ENCODE peak calls at places on chromosomes 12 and 14, in ten cellular contexts. D is NCI-H1105 treated with DMSO at 0.1 percent for 48 hours; V is body of pancreas; M is stimulated activated CD4-positive, alpha-beta T cell treated with anti-CD3 and anti-CD28 coated beads, Interleukin-4, amount 100 ng/mL, for 4 hours; Z is psoas muscle; P is aorta; K is frontal cortex; B is endothelial cell; A is tibial nerve; U is DMS79. I is an unnamed sample.

GRCh38 chr12:90899456-90900182 is 55.4 kb downstream of the CCER1 start:
- DNase-seq in D (no peak), V (no peak), M (no peak), Z (no peak), P (no peak), K (no peak), B (no peak), A (no peak), U (no peak), I (no peak)

GRCh38 chr12:103268831-103269514 is 226.8 kb downstream of the C12orf42 start:
- DNase-seq in D (peak; percentile 100), V (no peak), M (no peak), Z (no peak), P (no peak), K (no peak), B (no peak), A (no peak), U (peak; percentile 98), I (no peak)

GRCh38 chr12:17108877-17109520 is 503.0 kb upstream of the LMO3 start:
- DNase-seq in D (peak; percentile 90), V (no peak), M (no peak), Z (no peak), P (no peak), K (no peak), B (no peak), A (no peak), U (peak; percentile 34), I (no peak)

GRCh38 chr14:57609313-57609712 is 115.7 kb upstream of the CCDC198 start:
- DNase-seq in D (no peak), V (no peak), M (no peak), Z (no peak), P (no peak), K (no peak), B (no peak), A (no peak), U (no peak), I (no peak)

GRCh38 chr14:88559852-88560251 is 3.0 kb upstream of the ZC3H14 start:
- DNase-seq in D (peak; percentile 38), V (no peak), M (no peak), Z (no peak), P (no peak), K (no peak), B (no peak), A (no peak), U (peak; percentile 55), I (no peak)

GRCh38 chr12:1660304-1661187 is 30.3 kb upstream of the ADIPOR2 start:
- DNase-seq in D (no peak), V (peak; percentile 98), M (peak; percentile 29), Z (peak; percentile 66), P (no peak), K (no peak), B (no peak), A (peak; percentile 84), U (no peak), I (peak; percentile 14)

GRCh38 chr14:46818147-46818546 is 166.6 kb upstream of the RPL10L start:
- DNase-seq in D (peak; percentile 42), V (no peak), M (no peak), Z (no peak), P (no peak), K (no peak), B (no peak), A (no peak), U (peak; percentile 70), I (no peak)

GRCh38 chr12:108356902-108357806 is 18.0 kb upstream of the CMKLR1 start:
- DNase-seq in D (no peak), V (no peak), M (no peak), Z (no peak), P (no peak), K (no peak), B (no peak), A (no peak), U (no peak), I (no peak)

GRCh38 chr12:93762059-93762719 is 85.0 kb downstream of the CRADD start:
- DNase-seq in D (no peak), V (no peak), M (no peak), Z (no peak), P (no peak), K (no peak), B (no peak), A (no peak), U (no peak), I (no peak)

GRCh38 chr12:28781671-28782652 is 367.1 kb upstream of the FAR2 start:
- DNase-seq in D (no peak), V (no peak), M (no peak), Z (no peak), P (no peak), K (no peak), B (peak; percentile 7), A (no peak), U (no peak), I (no peak)

GRCh38 chr14:100340454-100340813 is 17.3 kb downstream of the SLC25A47 start:
- DNase-seq in D (no peak), V (no peak), M (no peak), Z (no peak), P (no peak), K (no peak), B (no peak), A (no peak), U (no peak), I (no peak)

GRCh38 chr12:131003036-131003435 is 49.3 kb downstream of the ADGRD1 start:
- DNase-seq in D (no peak), V (no peak), M (no peak), Z (no peak), P (no peak), K (no peak), B (no peak), A (no peak), U (no peak), I (no peak)

GRCh38 chr14:79573486-79573885 is 637.8 kb downstream of the DIO2 start:
- DNase-seq in D (no peak), V (no peak), M (no peak), Z (no peak), P (no peak), K (no peak), B (no peak), A (no peak), U (peak; percentile 20), I (no peak)

GRCh38 chr12:48786591-48787544 is 2.0 kb downstream of the ADCY6 start:
- DNase-seq in D (no peak), V (no peak), M (no peak), Z (no peak), P (peak; percentile 66), K (no peak), B (no peak), A (no peak), U (no peak), I (no peak)

GRCh38 chr14:52473557-52473956 is 78.7 kb downstream of the TXNDC16 start:
- DNase-seq in D (peak; percentile 41), V (no peak), M (no peak), Z (no peak), P (no peak), K (no peak), B (no peak), A (no peak), U (no peak), I (no peak)

GRCh38 chr12:75838309-75838708 is 193.3 kb downstream of the PHLDA1 start:
- DNase-seq in D (no peak), V (no peak), M (no peak), Z (no peak), P (no peak), K (no peak), B (no peak), A (no peak), U (no peak), I (no peak)

GRCh38 chr12:89492883-89493282 is 31.7 kb downstream of the GALNT4 start:
- DNase-seq in D (no peak), V (no peak), M (no peak), Z (no peak), P (no peak), K (no peak), B (no peak), A (no peak), U (no peak), I (no peak)

GRCh38 chr12:6915023-6915788 is 826 bp downstream of the ENO2 start:
- DNase-seq in D (no peak), V (no peak), M (no peak), Z (no peak), P (peak; percentile 43), K (no peak), B (no peak), A (peak; percentile 37), U (no peak), I (no peak)

GRCh38 chr14:105537580-105538474 is 11.4 kb downstream of the TMEM121 start:
- DNase-seq in D (peak; percentile 15), V (peak; percentile 61), M (peak; percentile 70), Z (peak; percentile 58), P (peak; percentile 55), K (peak; percentile 64), B (peak; percentile 75), A (peak; percentile 36), U (no peak), I (peak; percentile 65)